ENCODE peak calls at places on chromosome 19, in six cellular contexts. One of them, this sample, is unnamed.

GRCh38 chr19:35055715-35056179 is 14.2 kb downstream of the HPN start:
- DNase-seq in stimulated activated naive CD8-positive, alpha-beta T cell treated with anti-CD3 and anti-CD28 coated beads, Interleukin-15, amount 100 ng/mL, for 72 hours: no peak
- DNase-seq in stimulated activated naive CD4-positive, alpha-beta T cell: no peak
- DNase-seq in heart left ventricle: no peak
- DNase-seq in H54: no peak
- DNase-seq in dorsolateral prefrontal cortex: no peak
- DNase-seq in this sample: no peak

GRCh38 chr19:14106840-14107239 is 10.7 kb downstream of the PRKACA start:
- DNase-seq in stimulated activated naive CD8-positive, alpha-beta T cell treated with anti-CD3 and anti-CD28 coated beads, Interleukin-15, amount 100 ng/mL, for 72 hours: no peak
- DNase-seq in stimulated activated naive CD4-positive, alpha-beta T cell: no peak
- DNase-seq in H54: no peak
- DNase-seq in heart left ventricle: peak; percentile 68
- DNase-seq in dorsolateral prefrontal cortex: no peak
- DNase-seq in this sample: no peak

GRCh38 chr19:13212759-13213330 is 62.6 kb downstream of the IER2 start:
- DNase-seq in stimulated activated naive CD4-positive, alpha-beta T cell: peak; percentile 20
- DNase-seq in stimulated activated naive CD8-positive, alpha-beta T cell treated with anti-CD3 and anti-CD28 coated beads, Interleukin-15, amount 100 ng/mL, for 72 hours: peak; percentile 68
- DNase-seq in heart left ventricle: peak; percentile 51
- DNase-seq in H54: peak; percentile 80
- DNase-seq in dorsolateral prefrontal cortex: no peak
- DNase-seq in this sample: peak; percentile 58

GRCh38 chr19:53908106-53908932 is 759 bp upstream of the CACNG7 start:
- DNase-seq in heart left ventricle: peak; percentile 43
- DNase-seq in H54: peak; percentile 86
- DNase-seq in stimulated activated naive CD4-positive, alpha-beta T cell: no peak
- DNase-seq in stimulated activated naive CD8-positive, alpha-beta T cell treated with anti-CD3 and anti-CD28 coated beads, Interleukin-15, amount 100 ng/mL, for 72 hours: peak; percentile 36
- DNase-seq in dorsolateral prefrontal cortex: peak; percentile 93
- DNase-seq in this sample: peak; percentile 55

GRCh38 chr19:5801796-5802616 is 2.9 kb upstream of the NRTN start:
- DNase-seq in dorsolateral prefrontal cortex: no peak
- DNase-seq in stimulated activated naive CD8-positive, alpha-beta T cell treated with anti-CD3 and anti-CD28 coated beads, Interleukin-15, amount 100 ng/mL, for 72 hours: no peak
- DNase-seq in heart left ventricle: no peak
- DNase-seq in H54: no peak
- DNase-seq in stimulated activated naive CD4-positive, alpha-beta T cell: no peak
- DNase-seq in this sample: peak; percentile 64

GRCh38 chr19:1822210-1822609 is 10.1 kb upstream of the ATP8B3 start:
- DNase-seq in stimulated activated naive CD4-positive, alpha-beta T cell: no peak
- DNase-seq in stimulated activated naive CD8-positive, alpha-beta T cell treated with anti-CD3 and anti-CD28 coated beads, Interleukin-15, amount 100 ng/mL, for 72 hours: no peak
- DNase-seq in heart left ventricle: no peak
- DNase-seq in dorsolateral prefrontal cortex: no peak
- DNase-seq in H54: no peak
- DNase-seq in this sample: no peak

GRCh38 chr19:16017138-16017490 is 59.2 kb upstream of the TPM4 start:
- DNase-seq in stimulated activated naive CD4-positive, alpha-beta T cell: no peak
- DNase-seq in stimulated activated naive CD8-positive, alpha-beta T cell treated with anti-CD3 and anti-CD28 coated beads, Interleukin-15, amount 100 ng/mL, for 72 hours: no peak
- DNase-seq in H54: no peak
- DNase-seq in dorsolateral prefrontal cortex: no peak
- DNase-seq in heart left ventricle: no peak
- DNase-seq in this sample: no peak

GRCh38 chr19:35098413-35099049 is 17.1 kb upstream of the FXYD3 start:
- DNase-seq in H54: no peak
- DNase-seq in heart left ventricle: peak; percentile 44
- DNase-seq in stimulated activated naive CD4-positive, alpha-beta T cell: no peak
- DNase-seq in dorsolateral prefrontal cortex: no peak
- DNase-seq in stimulated activated naive CD8-positive, alpha-beta T cell treated with anti-CD3 and anti-CD28 coated beads, Interleukin-15, amount 100 ng/mL, for 72 hours: no peak
- DNase-seq in this sample: no peak

GRCh38 chr19:48896191-48896720 is 2.3 kb downstream of the TULP2 start:
- DNase-seq in stimulated activated naive CD8-positive, alpha-beta T cell treated with anti-CD3 and anti-CD28 coated beads, Interleukin-15, amount 100 ng/mL, for 72 hours: peak; percentile 62
- DNase-seq in heart left ventricle: peak; percentile 75
- DNase-seq in stimulated activated naive CD4-positive, alpha-beta T cell: no peak
- DNase-seq in dorsolateral prefrontal cortex: peak; percentile 57
- DNase-seq in H54: no peak
- DNase-seq in this sample: peak; percentile 78

GRCh38 chr19:33818426-33818825 is 21.8 kb downstream of the KCTD15 start:
- DNase-seq in H54: no peak
- DNase-seq in heart left ventricle: peak; percentile 7
- DNase-seq in dorsolateral prefrontal cortex: no peak
- DNase-seq in stimulated activated naive CD4-positive, alpha-beta T cell: no peak
- DNase-seq in stimulated activated naive CD8-positive, alpha-beta T cell treated with anti-CD3 and anti-CD28 coated beads, Interleukin-15, amount 100 ng/mL, for 72 hours: no peak
- DNase-seq in this sample: no peak

GRCh38 chr19:17616961-17617806 is 61.7 kb downstream of the COLGALT1 start:
- DNase-seq in H54: no peak
- DNase-seq in heart left ventricle: no peak
- DNase-seq in stimulated activated naive CD8-positive, alpha-beta T cell treated with anti-CD3 and anti-CD28 coated beads, Interleukin-15, amount 100 ng/mL, for 72 hours: no peak
- DNase-seq in stimulated activated naive CD4-positive, alpha-beta T cell: no peak
- DNase-seq in dorsolateral prefrontal cortex: no peak
- DNase-seq in this sample: no peak

GRCh38 chr19:50790365-50790825 is at the start of gene ACP4:
- DNase-seq in H54: no peak
- DNase-seq in heart left ventricle: no peak
- DNase-seq in stimulated activated naive CD8-positive, alpha-beta T cell treated with anti-CD3 and anti-CD28 coated beads, Interleukin-15, amount 100 ng/mL, for 72 hours: no peak
- DNase-seq in stimulated activated naive CD4-positive, alpha-beta T cell: no peak
- DNase-seq in dorsolateral prefrontal cortex: no peak
- DNase-seq in this sample: no peak

GRCh38 chr19:16012552-16012951 is 63.7 kb upstream of the TPM4 start:
- DNase-seq in H54: no peak
- DNase-seq in dorsolateral prefrontal cortex: no peak
- DNase-seq in stimulated activated naive CD8-positive, alpha-beta T cell treated with anti-CD3 and anti-CD28 coated beads, Interleukin-15, amount 100 ng/mL, for 72 hours: no peak
- DNase-seq in heart left ventricle: no peak
- DNase-seq in stimulated activated naive CD4-positive, alpha-beta T cell: no peak
- DNase-seq in this sample: no peak

GRCh38 chr19:13302521-13303270 is 152.5 kb downstream of the IER2 start:
- DNase-seq in stimulated activated naive CD8-positive, alpha-beta T cell treated with anti-CD3 and anti-CD28 coated beads, Interleukin-15, amount 100 ng/mL, for 72 hours: no peak
- DNase-seq in dorsolateral prefrontal cortex: no peak
- DNase-seq in stimulated activated naive CD4-positive, alpha-beta T cell: no peak
- DNase-seq in heart left ventricle: no peak
- DNase-seq in H54: no peak
- DNase-seq in this sample: no peak

GRCh38 chr19:17765069-17765618 is 13.9 kb downstream of the FCHO1 start:
- DNase-seq in stimulated activated naive CD8-positive, alpha-beta T cell treated with anti-CD3 and anti-CD28 coated beads, Interleukin-15, amount 100 ng/mL, for 72 hours: no peak
- DNase-seq in dorsolateral prefrontal cortex: no peak
- DNase-seq in H54: no peak
- DNase-seq in heart left ventricle: peak; percentile 74
- DNase-seq in stimulated activated naive CD4-positive, alpha-beta T cell: no peak
- DNase-seq in this sample: peak; percentile 62

GRCh38 chr19:39568604-39569003 is 28.6 kb upstream of the EID2 start:
- DNase-seq in H54: peak; percentile 19
- DNase-seq in stimulated activated naive CD8-positive, alpha-beta T cell treated with anti-CD3 and anti-CD28 coated beads, Interleukin-15, amount 100 ng/mL, for 72 hours: no peak
- DNase-seq in heart left ventricle: no peak
- DNase-seq in stimulated activated naive CD4-positive, alpha-beta T cell: no peak
- DNase-seq in dorsolateral prefrontal cortex: no peak
- DNase-seq in this sample: no peak

GRCh38 chr19:39082745-39083598 is 1.2 kb upstream of the ACP7 start:
- DNase-seq in heart left ventricle: no peak
- DNase-seq in H54: no peak
- DNase-seq in dorsolateral prefrontal cortex: no peak
- DNase-seq in stimulated activated naive CD8-positive, alpha-beta T cell treated with anti-CD3 and anti-CD28 coated beads, Interleukin-15, amount 100 ng/mL, for 72 hours: no peak
- DNase-seq in stimulated activated naive CD4-positive, alpha-beta T cell: no peak
- DNase-seq in this sample: no peak

GRCh38 chr19:33473644-33474305 is 47.8 kb downstream of the PEPD start:
- DNase-seq in stimulated activated naive CD8-positive, alpha-beta T cell treated with anti-CD3 and anti-CD28 coated beads, Interleukin-15, amount 100 ng/mL, for 72 hours: no peak
- DNase-seq in stimulated activated naive CD4-positive, alpha-beta T cell: no peak
- DNase-seq in heart left ventricle: no peak
- DNase-seq in dorsolateral prefrontal cortex: peak; percentile 31
- DNase-seq in H54: peak; percentile 60
- DNase-seq in this sample: no peak

GRCh38 chr19:5166262-5166661 is 174.3 kb downstream of the PTPRS start:
- DNase-seq in stimulated activated naive CD4-positive, alpha-beta T cell: no peak
- DNase-seq in heart left ventricle: no peak
- DNase-seq in H54: no peak
- DNase-seq in dorsolateral prefrontal cortex: no peak
- DNase-seq in stimulated activated naive CD8-positive, alpha-beta T cell treated with anti-CD3 and anti-CD28 coated beads, Interleukin-15, amount 100 ng/mL, for 72 hours: no peak
- DNase-seq in this sample: no peak

GRCh38 chr19:46198756-46199155 is 30.8 kb upstream of the IGFL1 start:
- DNase-seq in heart left ventricle: no peak
- DNase-seq in stimulated activated naive CD8-positive, alpha-beta T cell treated with anti-CD3 and anti-CD28 coated beads, Interleukin-15, amount 100 ng/mL, for 72 hours: no peak
- DNase-seq in stimulated activated naive CD4-positive, alpha-beta T cell: no peak
- DNase-seq in H54: no peak
- DNase-seq in dorsolateral prefrontal cortex: no peak
- DNase-seq in this sample: no peak

GRCh38 chr19:6765738-6766356 is 1.4 kb downstream of the SH2D3A start:
- DNase-seq in stimulated activated naive CD8-positive, alpha-beta T cell treated with anti-CD3 and anti-CD28 coated beads, Interleukin-15, amount 100 ng/mL, for 72 hours: no peak
- DNase-seq in dorsolateral prefrontal cortex: no peak
- DNase-seq in stimulated activated naive CD4-positive, alpha-beta T cell: peak; percentile 11
- DNase-seq in heart left ventricle: no peak
- DNase-seq in H54: no peak
- DNase-seq in this sample: no peak

GRCh38 chr19:41428481-41428859 is 1.3 kb upstream of the B3GNT8 start:
- DNase-seq in H54: no peak
- DNase-seq in heart left ventricle: no peak
- DNase-seq in stimulated activated naive CD4-positive, alpha-beta T cell: no peak
- DNase-seq in stimulated activated naive CD8-positive, alpha-beta T cell treated with anti-CD3 and anti-CD28 coated beads, Interleukin-15, amount 100 ng/mL, for 72 hours: no peak
- DNase-seq in dorsolateral prefrontal cortex: no peak
- DNase-seq in this sample: no peak

GRCh38 chr19:51398096-51398704 is 7.8 kb upstream of the C19orf84 start:
- DNase-seq in H54: peak; percentile 14
- DNase-seq in dorsolateral prefrontal cortex: no peak
- DNase-seq in stimulated activated naive CD8-positive, alpha-beta T cell treated with anti-CD3 and anti-CD28 coated beads, Interleukin-15, amount 100 ng/mL, for 72 hours: no peak
- DNase-seq in stimulated activated naive CD4-positive, alpha-beta T cell: no peak
- DNase-seq in heart left ventricle: no peak
- DNase-seq in this sample: no peak

GRCh38 chr19:11890634-11891033 is 3.1 kb downstream of the ZNF69 start:
- DNase-seq in stimulated activated naive CD4-positive, alpha-beta T cell: no peak
- DNase-seq in stimulated activated naive CD8-positive, alpha-beta T cell treated with anti-CD3 and anti-CD28 coated beads, Interleukin-15, amount 100 ng/mL, for 72 hours: no peak
- DNase-seq in heart left ventricle: no peak
- DNase-seq in H54: no peak
- DNase-seq in dorsolateral prefrontal cortex: no peak
- DNase-seq in this sample: no peak

GRCh38 chr19:18002347-18002850 is 5.6 kb upstream of the ARRDC2 start:
- DNase-seq in dorsolateral prefrontal cortex: no peak
- DNase-seq in H54: no peak
- DNase-seq in stimulated activated naive CD8-positive, alpha-beta T cell treated with anti-CD3 and anti-CD28 coated beads, Interleukin-15, amount 100 ng/mL, for 72 hours: no peak
- DNase-seq in stimulated activated naive CD4-positive, alpha-beta T cell: no peak
- DNase-seq in heart left ventricle: peak; percentile 54
- DNase-seq in this sample: no peak

GRCh38 chr19:18985257-18985656 is 44.2 kb upstream of the HOMER3 start:
- DNase-seq in heart left ventricle: peak; percentile 43
- DNase-seq in H54: no peak
- DNase-seq in dorsolateral prefrontal cortex: no peak
- DNase-seq in stimulated activated naive CD8-positive, alpha-beta T cell treated with anti-CD3 and anti-CD28 coated beads, Interleukin-15, amount 100 ng/mL, for 72 hours: no peak
- DNase-seq in stimulated activated naive CD4-positive, alpha-beta T cell: no peak
- DNase-seq in this sample: no peak

GRCh38 chr19:13748169-13748884 is 16.0 kb upstream of the MRI1 start:
- DNase-seq in stimulated activated naive CD8-positive, alpha-beta T cell treated with anti-CD3 and anti-CD28 coated beads, Interleukin-15, amount 100 ng/mL, for 72 hours: no peak
- DNase-seq in stimulated activated naive CD4-positive, alpha-beta T cell: no peak
- DNase-seq in H54: no peak
- DNase-seq in heart left ventricle: peak; percentile 38
- DNase-seq in dorsolateral prefrontal cortex: no peak
- DNase-seq in this sample: no peak

GRCh38 chr19:28521614-28522544 is 691.1 kb downstream of the UQCRFS1 start:
- DNase-seq in stimulated activated naive CD4-positive, alpha-beta T cell: no peak
- DNase-seq in dorsolateral prefrontal cortex: no peak
- DNase-seq in heart left ventricle: no peak
- DNase-seq in stimulated activated naive CD8-positive, alpha-beta T cell treated with anti-CD3 and anti-CD28 coated beads, Interleukin-15, amount 100 ng/mL, for 72 hours: no peak
- DNase-seq in H54: no peak
- DNase-seq in this sample: no peak

This sample was measured in left cardiac atrium.